ENCODE peak calls at places on chromosomes 2 and 18, in eight cellular contexts. V, R, D, I, Q, W, J and U are unnamed samples.

GRCh38 chr2:165897741-165898140 is 55.8 kb downstream of the TTC21B start:
- DNase-seq in W (no peak), R (no peak), Q (peak; percentile 73), I (peak; percentile 5), D (no peak), J (no peak), V (no peak), U (no peak)

GRCh38 chr2:108447947-108448677 is 894 bp upstream of the GCC2 start:
- DNase-seq in D (no peak), I (no peak), W (no peak), V (no peak), Q (no peak), R (no peak), J (no peak), U (no peak)

GRCh38 chr2:241751152-241751551 is 16.7 kb downstream of the D2HGDH start:
- DNase-seq in W (no peak), I (no peak), V (no peak), D (no peak), J (no peak), R (no peak), Q (no peak), U (no peak)

GRCh38 chr2:234245945-234246344 is 195.4 kb downstream of the SPP2 start:
- DNase-seq in V (peak; percentile 60), I (no peak), D (peak; percentile 81), J (no peak), W (peak; percentile 73), R (no peak), Q (no peak), U (no peak)

GRCh38 chr2:99662761-99663341 is 173.0 kb upstream of the REV1 start:
- DNase-seq in V (peak; percentile 92), W (peak; percentile 52), J (no peak), I (no peak), D (peak; percentile 79), Q (no peak), R (no peak), U (peak; percentile 96)

GRCh38 chr18:73136134-73136533 is 268.3 kb upstream of the NETO1 start:
- DNase-seq in V (no peak), Q (peak; percentile 6), W (peak; percentile 42), D (peak; percentile 54), J (no peak), I (peak; percentile 12), R (no peak), U (no peak)

GRCh38 chr2:19349911-19350677 is 8.3 kb downstream of the OSR1 start:
- DNase-seq in Q (peak; percentile 50), V (no peak), I (peak; percentile 76), R (peak; percentile 29), W (no peak), D (peak; percentile 54), J (peak; percentile 76), U (no peak)

GRCh38 chr18:74050807-74051206 is 96.8 kb downstream of the FBXO15 start:
- DNase-seq in W (no peak), D (no peak), R (no peak), J (no peak), I (no peak), Q (no peak), V (no peak), U (peak; percentile 5)

GRCh38 chr2:207483477-207483876 is 46.3 kb upstream of the CREB1 start:
- DNase-seq in W (no peak), J (no peak), D (peak; percentile 64), Q (no peak), I (no peak), V (no peak), R (no peak), U (no peak)

GRCh38 chr2:55168221-55169154 is 63.6 kb downstream of the CLHC1 start:
- DNase-seq in I (peak; percentile 40), V (no peak), J (no peak), R (peak; percentile 29), W (peak; percentile 76), Q (peak; percentile 80), D (peak; percentile 89), U (peak; percentile 68)

GRCh38 chr2:229409751-229410181 is 138.7 kb upstream of the PID1 start:
- DNase-seq in R (no peak), W (no peak), J (no peak), Q (no peak), I (no peak), V (no peak), D (no peak), U (no peak)

GRCh38 chr18:62242955-62243354 is 55.9 kb downstream of the RELCH start:
- DNase-seq in R (no peak), I (no peak), Q (no peak), W (no peak), V (no peak), D (no peak), J (no peak), U (no peak)

GRCh38 chr2:148887349-148888002 is 12.4 kb downstream of the KIF5C start:
- DNase-seq in D (no peak), R (no peak), I (no peak), J (no peak), V (no peak), W (no peak), Q (no peak), U (no peak)

GRCh38 chr2:136282238-136282775 is 164.4 kb upstream of the CXCR4 start:
- DNase-seq in R (no peak), V (no peak), J (no peak), W (no peak), I (no peak), Q (no peak), D (no peak), U (no peak)

DNA sequence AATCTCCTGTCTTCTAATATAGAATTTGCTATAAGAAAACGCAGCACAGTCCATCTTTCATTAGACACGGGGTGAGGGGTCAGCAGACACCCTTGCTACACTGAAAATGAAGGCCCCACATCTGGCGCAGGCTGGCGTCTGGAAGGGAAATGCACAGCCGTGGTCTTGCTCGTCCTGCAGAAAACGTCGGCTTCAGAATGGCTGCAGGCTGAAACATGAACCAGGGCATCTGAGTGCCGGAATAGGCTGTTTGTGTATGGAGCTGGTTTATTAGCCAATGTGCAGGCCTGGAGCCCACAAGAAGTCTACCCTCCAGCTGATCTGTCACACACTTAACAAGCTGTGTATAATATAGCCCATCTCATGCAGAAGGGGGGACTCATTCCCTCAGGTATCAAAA is 153.5 kb upstream of the SOX11 start:
- DNase-seq in W (no peak), Q (no peak), D (no peak), R (no peak), J (no peak), I (no peak), V (no peak), U (no peak)
- TF ChIP-seq CTCF in W (no peak), Q (no peak), D (no peak), R (no peak), J (no peak), I (no peak), V (no peak), U (no peak)

GRCh38 chr2:71672011-71672639 is 218.8 kb downstream of the DYSF start:
- DNase-seq in J (no peak), D (no peak), Q (peak; percentile 16), V (no peak), I (no peak), W (no peak), R (no peak), U (no peak)
- TF ChIP-seq CTCF in J (no peak), D (peak; percentile 29), Q (no peak), V (no peak), I (no peak), W (peak; percentile 35), R (no peak), U (peak; percentile 3)

GRCh38 chr2:71803398-71803797 is 344.3 kb downstream of the CYP26B1 start:
- DNase-seq in J (no peak), Q (no peak), I (no peak), R (no peak), D (no peak), W (no peak), V (no peak), U (no peak)

GRCh38 chr2:71800106-71800809 is 346.9 kb downstream of the DYSF start:
- DNase-seq in R (no peak), V (no peak), I (no peak), J (no peak), Q (no peak), W (no peak), D (no peak), U (no peak)

GRCh38 chr2:71804251-71804650 is 343.4 kb downstream of the CYP26B1 start:
- DNase-seq in R (no peak), Q (peak; percentile 17), I (no peak), J (no peak), D (no peak), W (peak; percentile 24), V (no peak), U (no peak)

GRCh38 chr2:71802556-71802955 is 345.1 kb downstream of the CYP26B1 start:
- DNase-seq in R (no peak), V (no peak), I (no peak), Q (no peak), J (no peak), D (no peak), W (no peak), U (no peak)

GRCh38 chr2:71801969-71802368 is 345.7 kb downstream of the CYP26B1 start:
- DNase-seq in W (peak; percentile 47), D (peak; percentile 77), I (no peak), R (peak; percentile 27), V (no peak), J (peak; percentile 84), Q (peak; percentile 71), U (no peak)
- TF ChIP-seq CTCF in W (peak; percentile 87), D (peak; percentile 81), I (peak; percentile 14), R (peak; percentile 60), V (peak; percentile 65), J (peak; percentile 74), Q (peak; percentile 74), U (peak; percentile 75)

DNA sequence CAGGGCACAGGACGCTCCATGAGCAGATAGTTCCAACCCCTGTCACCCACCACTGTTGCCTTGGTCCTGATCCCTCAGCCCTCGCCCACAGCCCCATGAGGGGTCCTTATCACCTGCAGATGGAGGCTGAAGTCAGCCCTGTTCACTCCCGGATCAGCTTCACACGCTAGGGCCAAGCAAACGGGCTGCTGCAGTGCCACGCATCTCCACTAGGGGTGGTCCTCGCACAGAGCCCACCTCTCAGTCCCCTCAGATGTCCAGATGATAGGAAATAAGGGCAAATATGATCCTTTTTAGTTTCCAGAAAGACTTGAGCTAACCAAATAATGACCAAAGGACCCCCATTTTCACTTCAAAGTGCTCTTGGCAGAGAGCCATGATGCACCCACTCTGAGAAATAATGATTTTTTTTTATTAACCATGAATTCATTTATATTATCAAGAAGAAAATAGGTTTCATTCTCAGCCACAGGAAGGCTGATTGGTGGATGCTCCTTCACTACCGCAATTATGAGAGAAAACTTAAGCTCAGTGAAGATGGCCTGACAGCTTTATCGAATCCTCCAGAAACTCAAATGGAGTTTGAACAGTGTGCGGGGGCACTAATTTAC is 71.9 kb upstream of the KLHL29 start:
- DNase-seq in R (peak; percentile 15), Q (peak; percentile 53), J (no peak), D (peak; percentile 22), I (peak; percentile 63), W (no peak), V (no peak), U (no peak)
- TF ChIP-seq CTCF in R (peak; percentile 99), Q (peak; percentile 96), J (peak; percentile 28), D (peak; percentile 74), I (peak; percentile 74), W (peak; percentile 81), V (peak; percentile 94), U (peak; percentile 58)

GRCh38 chr18:65768379-65768778 is 17.6 kb downstream of the CDH7 start:
- DNase-seq in I (no peak), D (peak; percentile 20), R (no peak), V (no peak), J (no peak), Q (no peak), W (no peak), U (no peak)
- TF ChIP-seq CTCF in I (no peak), D (no peak), R (no peak), V (no peak), J (no peak), Q (no peak), W (no peak), U (no peak)